ENCODE peak calls at places on chromosomes 16 and 17, in eight cellular contexts. H is T-helper 2 cell; P is stimulated activated CD8-positive, alpha-beta memory T cell treated with anti-CD3 and anti-CD28 coated beads, Interleukin-4, amount 100 ng/mL, for 24 hours; S is H54; N is activated naive CD4-positive, alpha-beta T cell treated with anti-CD3 and anti-CD28 coated beads, Interleukin-2, amount 50 U/mL, for 16 hours; Y is amygdala; O is hepatocyte; Z is neuronal stem cell. R is an unnamed sample.

GRCh38 chr16:23508589-23509440 is 1.5 kb downstream of the GGA2 start:
- DNase-seq in H (no peak), P (no peak), S (no peak), N (no peak), Y (no peak), O (peak), Z (no peak), R (no peak)

GRCh38 chr16:85402910-85403692 is 210.0 kb upstream of the GSE1 start:
- DNase-seq in H (no peak), P (no peak), S (no peak), N (peak), Y (no peak), O (no peak), Z (no peak), R (no peak)

GRCh38 chr16:177394-177822 is 928 bp downstream of the HBA1 start:
- DNase-seq in H (no peak), P (no peak), S (no peak), N (no peak), Y (no peak), O (peak), Z (no peak), R (no peak)

GRCh38 chr17:69539781-69540319 is 125.4 kb downstream of the MAP2K6 start:
- DNase-seq in H (no peak), P (no peak), S (peak), N (no peak), Y (no peak), O (peak), Z (no peak), R (peak)

GRCh38 chr16:11082860-11083388 is 138.6 kb downstream of the CLEC16A start:
- DNase-seq in H (no peak), P (no peak), S (no peak), N (no peak), Y (no peak), O (no peak), Z (no peak), R (no peak)

GRCh38 chr16:85479972-85480726 is 133.0 kb upstream of the GSE1 start:
- DNase-seq in H (no peak), P (no peak), S (no peak), N (no peak), Y (no peak), O (peak), Z (no peak), R (no peak)

GRCh38 chr16:54986404-54986803 is 55.7 kb downstream of the IRX5 start:
- DNase-seq in H (no peak), P (no peak), S (no peak), N (no peak), Y (peak), O (no peak), Z (no peak), R (no peak)

GRCh38 chr16:82832861-82833260 is 206.1 kb downstream of the CDH13 start:
- DNase-seq in H (no peak), P (no peak), S (peak), N (no peak), Y (no peak), O (no peak), Z (no peak), R (no peak)

GRCh38 chr16:66070140-66070887 is 296.2 kb upstream of the CDH5 start:
- DNase-seq in H (no peak), P (no peak), S (no peak), N (no peak), Y (peak), O (peak), Z (no peak), R (no peak)

R was measured in T1000.